ENCODE peak calls at places on chromosomes 5 and 9, in eight cellular contexts. K, W, P, X, N, J, Y and Q are unnamed samples.

GRCh38 chr5:35488786-35489185 is 128.9 kb upstream of the SPEF2 start:
- DNase-seq in K (no peak), W (no peak), P (no peak), X (no peak), N (no peak), J (no peak), Y (no peak), Q (no peak)

GRCh38 chr5:173764321-173765029 is 123.7 kb upstream of the CPEB4 start:
- DNase-seq in K (peak; percentile 94), W (peak; percentile 95), P (peak; percentile 70), X (peak; percentile 56), N (peak; percentile 85), J (peak; percentile 82), Y (peak; percentile 82), Q (no peak)

GRCh38 chr5:10457682-10458574 is 16.2 kb downstream of the ROPN1L start:
- DNase-seq in K (peak; percentile 9), W (peak; percentile 84), P (peak; percentile 48), X (no peak), N (peak; percentile 66), J (no peak), Y (no peak), Q (peak; percentile 50)

GRCh38 chr9:106862946-106863740 is at the start of gene ZNF462:
- DNase-seq in K (peak; percentile 24), W (peak; percentile 63), P (peak; percentile 55), X (no peak), N (peak; percentile 82), J (no peak), Y (no peak), Q (peak; percentile 43)

GRCh38 chr5:115333164-115333563 is 36.7 kb upstream of the CCDC112 start:
- DNase-seq in K (no peak), W (no peak), P (no peak), X (peak; percentile 62), N (peak; percentile 52), J (no peak), Y (no peak), Q (no peak)

GRCh38 chr9:28758346-28758745 is 1185.1 kb upstream of the C9orf72 start:
- DNase-seq in K (peak; percentile 59), W (no peak), P (no peak), X (no peak), N (no peak), J (no peak), Y (no peak), Q (no peak)

GRCh38 chr9:133948138-133948537 is 44.0 kb downstream of the VAV2 start:
- DNase-seq in K (no peak), W (no peak), P (no peak), X (no peak), N (no peak), J (no peak), Y (no peak), Q (no peak)

GRCh38 chr9:18493361-18494015 is 19.5 kb downstream of the ADAMTSL1 start:
- DNase-seq in K (peak; percentile 72), W (no peak), P (no peak), X (no peak), N (no peak), J (no peak), Y (no peak), Q (no peak)

GRCh38 chr9:38423939-38424843 is at the start of gene IGFBPL1:
- DNase-seq in K (peak; percentile 50), W (peak; percentile 47), P (peak; percentile 61), X (peak; percentile 15), N (peak; percentile 83), J (no peak), Y (no peak), Q (peak; percentile 51)

GRCh38 chr5:34525761-34526160 is 130.4 kb upstream of the RAI14 start:
- DNase-seq in K (no peak), W (peak; percentile 61), P (no peak), X (no peak), N (no peak), J (no peak), Y (no peak), Q (no peak)

GRCh38 chr5:130529716-130530485 is 625.6 kb downstream of the CHSY3 start:
- DNase-seq in K (peak; percentile 100), W (no peak), P (no peak), X (peak; percentile 1), N (no peak), J (no peak), Y (no peak), Q (no peak)

GRCh38 chr9:125789196-125789595 is 42.0 kb downstream of the PBX3 start:
- DNase-seq in K (no peak), W (no peak), P (no peak), X (peak; percentile 18), N (no peak), J (no peak), Y (no peak), Q (no peak)

GRCh38 chr9:112774006-112774996 is 23.7 kb downstream of the SNX30 start:
- DNase-seq in K (no peak), W (no peak), P (no peak), X (peak; percentile 55), N (no peak), J (no peak), Y (no peak), Q (no peak)

GRCh38 chr5:157740211-157740610 is 3.3 kb upstream of the LSM11 start:
- DNase-seq in K (peak; percentile 56), W (peak; percentile 42), P (peak; percentile 57), X (peak; percentile 46), N (peak; percentile 73), J (no peak), Y (no peak), Q (no peak)
- TF ChIP-seq CTCF in K (peak; percentile 62), W (peak; percentile 65), P (peak; percentile 75), X (peak; percentile 48), N (peak; percentile 81), J (no peak), Y (peak; percentile 55), Q (peak; percentile 50)

GRCh38 chr5:136613243-136613642 is 247.9 kb upstream of the TRPC7 start:
- DNase-seq in K (peak; percentile 54), W (no peak), P (no peak), X (no peak), N (no peak), J (no peak), Y (no peak), Q (no peak)
- TF ChIP-seq CTCF in K (no peak), W (no peak), P (no peak), X (no peak), N (no peak), J (no peak), Y (no peak), Q (no peak)

DNA sequence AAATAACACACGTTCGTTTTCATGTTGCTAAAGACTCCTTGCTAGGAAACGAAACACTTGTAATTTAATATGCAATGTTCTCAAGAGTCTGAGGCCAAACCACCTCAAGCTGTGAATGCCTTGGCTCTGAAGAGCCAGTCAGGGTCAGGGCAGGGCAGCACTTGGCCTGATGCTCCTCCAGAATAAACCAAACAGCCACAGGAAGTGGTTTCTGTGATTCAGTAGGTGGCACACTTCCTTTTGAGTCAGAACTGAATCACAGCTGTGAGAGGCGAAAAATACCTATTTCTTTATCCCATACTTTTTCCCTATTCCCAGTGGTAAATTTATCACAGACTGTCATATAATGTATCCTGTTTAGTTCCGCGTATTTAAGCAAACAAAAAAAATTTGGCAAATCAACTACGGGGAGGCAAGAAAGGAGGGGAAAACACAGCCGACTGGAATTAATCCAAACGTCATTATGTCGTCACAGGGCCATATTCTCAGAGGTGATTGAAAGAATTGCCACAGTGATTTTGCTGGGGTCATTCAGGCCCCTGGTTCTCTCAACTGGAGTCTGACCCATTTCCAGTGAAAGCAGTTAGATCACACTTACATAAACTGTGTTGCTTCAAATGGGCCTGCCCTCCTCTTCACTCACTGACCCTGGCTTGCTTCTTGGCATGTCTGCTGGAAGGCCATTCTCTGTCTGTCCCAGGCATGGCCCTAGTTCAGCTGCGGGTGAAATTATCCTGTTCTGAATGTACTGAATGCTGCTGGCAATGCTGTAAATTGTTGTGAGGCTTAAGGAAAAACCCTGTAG is 71.2 kb downstream of the ARRDC3 start:
- DNase-seq in K (peak; percentile 93), W (peak; percentile 94), P (no peak), X (peak; percentile 89), N (no peak), J (peak; percentile 81), Y (peak; percentile 98), Q (no peak)
- TF ChIP-seq CTCF in K (peak; percentile 25), W (no peak), P (no peak), X (no peak), N (peak; percentile 36), J (no peak), Y (no peak), Q (no peak)

DNA sequence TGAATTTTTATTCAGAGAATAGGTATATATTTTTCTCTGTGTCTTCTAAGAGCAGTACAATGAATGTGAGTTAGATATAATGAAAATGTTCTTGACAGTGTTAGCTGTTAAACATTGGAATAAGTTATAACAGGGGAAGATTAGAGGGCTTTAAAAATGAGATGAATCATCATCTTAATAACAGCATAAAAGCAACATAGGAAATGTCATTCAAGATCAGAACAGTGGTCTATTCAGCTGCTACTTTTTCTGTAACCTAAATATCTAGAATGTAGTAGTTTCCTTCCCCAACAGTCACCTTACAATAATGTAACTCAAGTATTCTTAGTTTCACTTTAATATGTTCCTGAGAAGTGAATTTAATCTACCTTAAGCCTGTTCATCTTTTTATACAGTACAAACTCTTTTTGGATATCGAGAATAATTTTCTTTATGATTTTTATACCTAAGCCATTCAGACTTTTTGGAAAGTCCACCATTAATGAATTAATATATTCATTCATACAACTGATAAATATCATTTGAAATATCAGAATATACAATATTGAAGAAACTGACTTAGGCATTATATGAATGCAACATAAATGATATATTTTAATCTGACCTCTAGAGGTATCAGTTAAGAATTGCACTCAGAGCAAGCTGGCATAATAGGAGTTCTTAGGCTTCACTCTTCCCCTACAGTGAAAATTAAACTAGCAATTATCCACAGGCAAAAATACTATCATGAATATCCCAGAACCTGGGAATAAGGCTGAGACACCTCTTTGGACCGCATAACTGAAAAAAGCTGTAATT is 66.1 kb upstream of the EDIL3 start:
- DNase-seq in K (peak; percentile 23), W (no peak), P (no peak), X (no peak), N (no peak), J (no peak), Y (no peak), Q (no peak)
- TF ChIP-seq CTCF in K (peak; percentile 56), W (no peak), P (peak; percentile 55), X (no peak), N (peak; percentile 66), J (no peak), Y (no peak), Q (peak; percentile 30)

DNA sequence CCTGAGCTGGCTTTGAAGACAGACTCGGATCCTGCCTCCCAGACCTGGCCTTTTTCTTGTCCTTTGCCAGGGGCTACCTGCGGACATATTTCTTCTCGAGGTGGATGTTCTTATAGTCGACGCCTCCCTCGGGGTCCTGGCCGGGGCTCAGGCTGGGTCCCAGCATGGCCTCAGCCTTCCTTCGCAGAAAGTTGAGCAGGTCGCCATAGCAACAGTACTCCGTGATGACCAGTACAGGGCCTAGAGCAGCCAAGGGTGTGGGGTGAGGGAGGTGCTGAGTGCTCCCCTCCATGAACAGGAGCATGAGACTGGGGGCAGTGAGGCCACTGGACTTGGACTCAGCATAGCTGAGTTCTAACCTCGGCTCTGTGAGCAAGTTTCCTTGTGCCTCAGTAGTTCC is 26.7 kb downstream of the CSF1R start:
- DNase-seq in K (no peak), W (no peak), P (no peak), X (no peak), N (no peak), J (no peak), Y (no peak), Q (no peak)
- TF ChIP-seq CTCF in K (no peak), W (no peak), P (no peak), X (no peak), N (no peak), J (no peak), Y (no peak), Q (no peak)

GRCh38 chr9:136023401-136024225 is 62.4 kb upstream of the UBAC1 start:
- DNase-seq in K (no peak), W (no peak), P (peak; percentile 24), X (no peak), N (peak; percentile 39), J (peak; percentile 52), Y (peak; percentile 52), Q (no peak)
- TF ChIP-seq CTCF in K (no peak), W (no peak), P (no peak), X (no peak), N (no peak), J (no peak), Y (no peak), Q (no peak)